ENCODE peak calls at places on chromosomes 1 and 21, in nine cellular contexts. T is stomach, P is GM23338, I is Panc1, O is transverse colon, W is HCT116, Z is endothelial cell of umbilical vein, H is sigmoid colon, L is HepG2. R is an unnamed sample.

GRCh38 chr1:32361674-32362473 is 411 bp downstream of the FAM229A start:
- DNase-seq in T (peak), P (peak), I (no peak), O (peak), W (no peak), Z (peak), H (peak), L (no peak), R (no peak)

GRCh38 chr1:234408757-234409156 is 35.5 kb downstream of the COA6 start:
- DNase-seq in T (no peak), P (no peak), I (no peak), O (no peak), W (no peak), Z (no peak), H (no peak), L (no peak), R (peak)

GRCh38 chr21:40165212-40165611 is 298.0 kb downstream of the PCP4 start:
- DNase-seq in T (no peak), P (no peak), I (no peak), O (no peak), W (no peak), Z (no peak), H (no peak), L (no peak), R (no peak)

GRCh38 chr1:221672160-221672762 is 69.6 kb downstream of the DUSP10 start:
- DNase-seq in T (no peak), P (no peak), I (no peak), O (no peak), W (no peak), Z (peak), H (no peak), L (no peak), R (no peak)

GRCh38 chr21:35100351-35100771 is 51.3 kb upstream of the RUNX1 start:
- DNase-seq in T (no peak), P (no peak), I (no peak), O (no peak), W (no peak), Z (no peak), H (no peak), L (no peak), R (no peak)

GRCh38 chr1:201255470-201256362 is 27.6 kb upstream of the PKP1 start:
- DNase-seq in T (no peak), P (no peak), I (no peak), O (no peak), W (no peak), Z (no peak), H (no peak), L (no peak), R (peak)

GRCh38 chr1:69613414-69613813 is 45.7 kb downstream of the LRRC7 start:
- DNase-seq in T (no peak), P (no peak), I (no peak), O (no peak), W (no peak), Z (no peak), H (no peak), L (no peak), R (no peak)

GRCh38 chr21:45917241-45917640 is 64.3 kb upstream of the COL6A1 start:
- DNase-seq in T (no peak), P (no peak), I (no peak), O (no peak), W (no peak), Z (no peak), H (no peak), L (no peak), R (no peak)

GRCh38 chr1:54716299-54717047 is 812 bp downstream of the TTC4 start:
- DNase-seq in T (no peak), P (no peak), I (peak), O (no peak), W (no peak), Z (no peak), H (no peak), L (no peak), R (no peak)

GRCh38 chr1:217048104-217048707 is 325.0 kb upstream of the ESRRG start:
- DNase-seq in T (no peak), P (peak), I (no peak), O (no peak), W (no peak), Z (no peak), H (no peak), L (no peak), R (peak)

GRCh38 chr1:67213164-67213563 is 46.9 kb downstream of the IL23R start:
- DNase-seq in T (no peak), P (peak), I (no peak), O (no peak), W (peak), Z (peak), H (no peak), L (peak), R (peak)

GRCh38 chr1:221712776-221713431 is 29.0 kb downstream of the DUSP10 start:
- DNase-seq in T (peak), P (no peak), I (no peak), O (peak), W (no peak), Z (no peak), H (no peak), L (no peak), R (no peak)

GRCh38 chr1:193283026-193283425 is 96.6 kb upstream of the B3GALT2 start:
- DNase-seq in T (no peak), P (peak), I (no peak), O (no peak), W (no peak), Z (no peak), H (no peak), L (no peak), R (no peak)

DNA sequence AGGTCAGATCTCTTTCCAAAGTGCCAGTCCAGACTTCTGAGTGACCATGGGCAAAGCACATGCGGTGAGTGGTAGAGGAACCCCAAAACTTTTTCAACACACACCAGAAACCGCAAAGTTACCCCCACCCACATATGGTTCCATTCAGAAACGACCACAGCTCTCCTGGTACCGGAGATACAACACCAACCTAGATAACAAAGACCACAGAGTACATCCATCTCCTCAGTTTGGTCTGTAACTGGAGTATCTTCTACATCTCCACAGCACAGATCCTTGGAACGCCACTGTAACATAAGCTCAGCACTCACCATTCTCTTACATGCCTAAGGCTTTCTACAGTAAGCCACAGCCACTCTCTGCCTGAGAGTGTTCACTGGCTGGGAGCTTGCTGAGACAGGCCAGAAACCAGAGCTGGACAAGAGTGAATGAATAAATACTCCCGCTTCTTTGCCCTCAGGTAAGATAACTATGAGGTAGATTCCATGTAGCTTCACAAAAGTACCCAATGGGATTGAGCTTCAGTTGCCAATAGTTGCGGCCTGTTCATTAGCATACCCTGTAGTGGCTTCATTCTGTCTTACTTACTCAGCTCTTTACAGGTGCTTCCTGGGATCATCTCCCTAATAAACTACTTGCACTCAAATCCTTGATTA is 81.8 kb downstream of the SMYD3 start:
- DNase-seq in T (no peak), P (peak), I (no peak), O (no peak), W (no peak), Z (no peak), H (no peak), L (no peak), R (no peak)
- TF ChIP-seq POLR2AphosphoS5 in T (no peak), P (no peak), I (no peak), O (no peak), W (no peak), Z (no peak), H (no peak), L (no peak), R (no peak)

GRCh38 chr1:22117238-22117637 is 25.7 kb downstream of the WNT4 start:
- DNase-seq in T (no peak), P (no peak), I (no peak), O (no peak), W (no peak), Z (no peak), H (peak), L (no peak), R (no peak)

GRCh38 chr1:22111620-22112019 is 31.3 kb downstream of the WNT4 start:
- DNase-seq in T (no peak), P (no peak), I (no peak), O (no peak), W (no peak), Z (peak), H (peak), L (no peak), R (no peak)

GRCh38 chr1:22112505-22112904 is 30.4 kb downstream of the WNT4 start:
- DNase-seq in T (no peak), P (no peak), I (no peak), O (no peak), W (no peak), Z (no peak), H (no peak), L (no peak), R (no peak)

GRCh38 chr1:22115281-22115680 is 27.6 kb downstream of the WNT4 start:
- DNase-seq in T (no peak), P (no peak), I (no peak), O (no peak), W (no peak), Z (no peak), H (no peak), L (no peak), R (no peak)

GRCh38 chr1:22114083-22115012 is 28.5 kb downstream of the WNT4 start:
- DNase-seq in T (no peak), P (no peak), I (no peak), O (no peak), W (no peak), Z (peak), H (peak), L (no peak), R (no peak)
- TF ChIP-seq POLR2AphosphoS5 in T (no peak), P (no peak), I (no peak), O (no peak), W (no peak), Z (peak), H (no peak), L (no peak), R (no peak)

GRCh38 chr1:92784639-92785500 is at the start of gene EVI5:
- DNase-seq in T (peak), P (peak), I (peak), O (peak), W (peak), Z (peak), H (peak), L (peak), R (peak)

GRCh38 chr1:92786298-92786901 is 1.5 kb upstream of the EVI5 start:
- DNase-seq in T (no peak), P (no peak), I (no peak), O (no peak), W (no peak), Z (no peak), H (no peak), L (no peak), R (no peak)

GRCh38 chr1:92778371-92778770 is 6.5 kb downstream of the EVI5 start:
- DNase-seq in T (no peak), P (no peak), I (no peak), O (no peak), W (no peak), Z (no peak), H (no peak), L (no peak), R (no peak)

GRCh38 chr1:92790081-92790480 is 5.2 kb upstream of the EVI5 start:
- DNase-seq in T (no peak), P (no peak), I (no peak), O (no peak), W (no peak), Z (no peak), H (no peak), L (no peak), R (no peak)

DNA sequence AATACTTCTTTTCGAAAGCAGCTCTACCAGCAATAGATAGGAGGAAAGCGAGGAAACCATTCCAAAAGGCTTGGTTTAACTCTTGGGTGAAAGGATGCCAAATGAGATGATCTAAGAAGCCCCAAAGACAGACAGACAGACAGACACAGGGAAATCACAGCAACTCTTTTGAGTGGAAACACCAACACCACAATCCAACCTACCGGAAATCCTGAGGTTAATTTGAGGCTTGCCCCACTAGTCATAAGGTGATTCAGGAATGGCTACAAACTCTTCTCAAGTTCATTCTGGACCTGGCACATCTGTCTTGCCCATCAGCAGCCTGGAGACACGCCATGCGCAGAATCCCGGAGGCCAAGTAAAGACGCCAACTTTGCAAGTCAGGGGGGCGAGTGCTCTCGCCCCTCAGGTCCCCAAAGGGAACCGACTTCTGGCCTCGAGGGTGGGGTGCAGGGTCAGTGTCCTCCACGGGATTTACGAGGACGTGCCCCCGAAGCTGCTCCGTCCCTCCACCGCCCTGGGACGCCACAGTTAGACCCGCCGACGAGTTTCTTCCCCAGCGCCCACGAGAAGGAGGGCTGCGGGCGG is 763 bp downstream of the EVI5 start:
- DNase-seq in T (peak), P (peak), I (no peak), O (peak), W (no peak), Z (peak), H (peak), L (peak), R (no peak)
- TF ChIP-seq POLR2AphosphoS5 in T (no peak), P (no peak), I (no peak), O (no peak), W (no peak), Z (no peak), H (no peak), L (no peak), R (no peak)

GRCh38 chr1:25779387-25779786 is 20.6 kb upstream of the SELENON start:
- DNase-seq in T (no peak), P (no peak), I (no peak), O (no peak), W (no peak), Z (no peak), H (no peak), L (no peak), R (no peak)
- TF ChIP-seq POLR2AphosphoS5 in T (no peak), P (no peak), I (no peak), O (no peak), W (no peak), Z (no peak), H (no peak), L (no peak), R (no peak)

DNA sequence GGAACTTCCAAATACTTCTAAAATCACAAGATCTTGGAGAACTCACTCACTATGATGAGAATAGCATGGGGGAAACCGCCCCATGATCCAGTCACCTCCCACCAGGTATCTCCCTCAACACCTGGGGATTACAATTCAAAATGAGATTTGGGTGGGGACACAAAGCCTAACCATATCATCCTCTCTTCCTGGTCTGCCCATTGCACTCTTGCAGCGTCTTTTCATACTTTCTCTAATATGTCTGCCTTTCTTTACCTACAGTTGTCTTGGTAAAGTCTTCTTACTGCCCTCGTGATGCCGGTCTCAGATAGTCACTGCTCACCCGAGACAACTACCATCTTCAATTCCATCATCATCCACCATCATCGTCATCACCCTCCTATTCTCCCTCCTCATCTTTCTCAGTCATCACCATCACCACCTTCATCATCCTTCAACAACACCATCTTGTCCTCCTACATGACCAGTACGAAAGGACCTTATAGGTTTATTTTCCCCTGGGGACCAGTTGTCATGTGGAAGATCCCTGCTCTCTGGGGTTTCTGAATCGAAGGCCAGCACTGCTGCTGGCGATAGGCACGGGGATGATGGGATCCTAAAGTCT is 58.5 kb upstream of the CASZ1 start:
- DNase-seq in T (no peak), P (no peak), I (no peak), O (no peak), W (no peak), Z (no peak), H (no peak), L (no peak), R (no peak)
- TF ChIP-seq POLR2AphosphoS5 in T (no peak), P (no peak), I (no peak), O (no peak), W (no peak), Z (no peak), H (no peak), L (no peak), R (no peak)

DNA sequence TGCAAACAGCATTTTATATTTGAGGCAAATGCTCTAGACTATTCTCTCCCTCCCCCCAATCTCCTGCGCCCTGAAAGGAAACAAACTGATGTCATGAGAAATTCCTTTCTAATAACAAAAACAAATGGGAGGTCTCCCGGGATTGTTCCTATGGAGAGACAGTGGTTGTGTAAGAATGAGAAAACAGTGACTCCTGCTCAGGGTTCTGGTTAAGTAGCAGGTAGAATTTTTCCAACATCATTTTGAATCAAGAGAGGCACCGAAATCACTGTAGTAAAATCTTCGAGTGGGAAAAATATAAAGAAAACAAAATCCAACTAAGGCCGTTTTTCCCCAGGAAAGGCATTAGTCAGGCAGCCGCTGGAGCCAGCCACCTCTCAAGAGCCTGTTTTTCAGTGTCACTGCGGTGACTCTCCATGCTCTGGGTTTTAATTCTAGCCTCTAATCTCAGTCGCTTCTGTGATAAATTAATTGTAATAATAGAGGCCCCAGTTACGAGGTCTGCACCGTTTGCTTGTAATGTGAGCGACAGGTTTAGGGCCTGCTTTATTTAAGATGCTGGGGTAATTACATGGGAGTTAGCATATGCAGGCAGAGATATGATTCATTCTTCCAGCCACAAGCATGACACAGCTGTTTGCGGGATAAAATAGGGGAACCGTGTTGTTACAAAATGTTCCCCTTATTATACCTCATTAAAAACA is 80.3 kb downstream of the RNF220 start:
- DNase-seq in T (no peak), P (peak), I (peak), O (no peak), W (no peak), Z (peak), H (no peak), L (no peak), R (no peak)
- TF ChIP-seq POLR2AphosphoS5 in T (no peak), P (no peak), I (no peak), O (no peak), W (no peak), Z (no peak), H (no peak), L (no peak), R (no peak)

R was measured in esophagus muscularis mucosa.